ENCODE peak calls at places on chromosomes 13 and 19, in five cellular contexts. E is substantia nigra, J is adrenal gland, M is astrocyte, T is aorta. Y is an unnamed sample.

GRCh38 chr19:43438291-43439162 is 23.8 kb downstream of the TEX101 start:
- DNase-seq in E (no peak), J (peak; percentile 10), M (peak; percentile 50), T (peak; percentile 44), Y (peak; percentile 74)

GRCh38 chr13:106477303-106477702 is 58.2 kb downstream of the EFNB2 start:
- DNase-seq in E (no peak), J (no peak), M (no peak), T (no peak), Y (no peak)

GRCh38 chr13:25848822-25849740 is 202.7 kb downstream of the SHISA2 start:
- DNase-seq in E (no peak), J (no peak), M (peak; percentile 66), T (no peak), Y (no peak)

GRCh38 chr19:6109947-6110346 is 353 bp downstream of the RFX2 start:
- DNase-seq in E (no peak), J (no peak), M (no peak), T (no peak), Y (no peak)

GRCh38 chr13:73943137-73943964 is 190.9 kb downstream of the KLF12 start:
- DNase-seq in E (no peak), J (no peak), M (no peak), T (no peak), Y (no peak)

GRCh38 chr19:11578342-11579142 is 1.1 kb upstream of the ACP5 start:
- DNase-seq in E (no peak), J (peak; percentile 47), M (no peak), T (peak; percentile 86), Y (peak; percentile 46)

GRCh38 chr13:33626407-33626806 is 191.5 kb upstream of the RFC3 start:
- DNase-seq in E (no peak), J (no peak), M (no peak), T (no peak), Y (no peak)

GRCh38 chr13:76638882-76639281 is 247.3 kb downstream of the KCTD12 start:
- DNase-seq in E (no peak), J (no peak), M (no peak), T (no peak), Y (no peak)

DNA sequence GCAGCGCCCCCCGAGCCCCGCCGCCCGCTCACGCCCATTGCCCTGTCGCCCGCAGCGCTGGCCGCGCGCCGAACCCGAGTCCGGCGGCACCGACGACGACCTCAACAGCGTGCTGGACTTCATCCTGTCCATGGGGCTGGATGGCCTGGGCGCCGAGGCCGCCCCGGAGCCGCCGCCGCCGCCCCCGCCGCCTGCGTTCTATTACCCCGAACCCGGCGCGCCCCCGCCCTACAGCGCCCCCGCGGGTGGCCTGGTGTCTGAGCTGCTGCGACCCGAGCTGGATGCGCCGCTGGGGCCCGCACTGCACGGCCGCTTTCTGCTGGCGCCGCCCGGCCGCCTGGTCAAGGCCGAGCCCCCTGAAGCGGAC is 518 bp downstream of the KLF2 start:
- DNase-seq in E (no peak), J (peak; percentile 48), M (no peak), T (no peak), Y (peak; percentile 67)
- H3K27ac ChIP-seq in E (peak overlapping the region; percentile 71), J (peak overlapping the region; percentile 93), M (peak overlapping the region; percentile 77), T (peak overlapping the region; percentile 99), Y (peak overlapping the region; percentile 94)

DNA sequence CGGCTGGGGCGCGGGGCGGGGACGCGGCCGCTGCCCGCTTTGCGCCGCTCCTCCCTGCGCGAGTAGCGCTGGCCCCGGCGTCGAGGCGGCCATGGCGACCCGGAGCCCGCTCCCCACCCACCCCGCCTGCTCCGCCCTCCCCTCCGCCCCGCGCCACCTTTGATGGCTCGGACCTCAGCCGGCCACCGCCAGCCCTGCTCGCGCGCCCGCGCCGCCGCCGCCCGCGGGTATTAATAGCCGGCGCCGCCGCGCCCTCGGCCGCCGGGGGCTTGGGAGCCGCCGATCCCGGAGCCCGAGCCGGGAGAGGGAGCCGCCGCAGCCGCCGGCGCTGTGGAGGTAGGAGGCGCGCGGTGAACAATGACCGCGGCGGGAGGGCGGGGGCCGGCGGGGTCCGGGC is 261 bp downstream of the FARP1 start:
- DNase-seq in E (no peak), J (no peak), M (no peak), T (peak; percentile 57), Y (peak; percentile 38)
- H3K27ac ChIP-seq in E (no peak overlapping the region), J (peak overlapping the region; percentile 16), M (peak overlapping the region; percentile 61), T (no peak overlapping the region), Y (peak overlapping the region; percentile 64)

GRCh38 chr13:99258210-99258860 is at the start of gene GPR18:
- DNase-seq in E (no peak), J (no peak), M (no peak), T (no peak), Y (no peak)

GRCh38 chr13:99263386-99263785 is 5.2 kb upstream of the GPR18 start:
- DNase-seq in E (no peak), J (no peak), M (no peak), T (no peak), Y (no peak)

GRCh38 chr13:99258946-99259345 is 767 bp upstream of the GPR18 start:
- DNase-seq in E (no peak), J (no peak), M (no peak), T (no peak), Y (no peak)

GRCh38 chr13:99260216-99260615 is 2.0 kb upstream of the GPR18 start:
- DNase-seq in E (no peak), J (no peak), M (peak; percentile 15), T (no peak), Y (no peak)

GRCh38 chr13:99261040-99261439 is 2.9 kb upstream of the GPR18 start:
- DNase-seq in E (no peak), J (no peak), M (no peak), T (no peak), Y (no peak)
- H3K27ac ChIP-seq in E (no peak overlapping the region), J (no peak overlapping the region), M (no peak overlapping the region), T (no peak overlapping the region), Y (no peak overlapping the region)

DNA sequence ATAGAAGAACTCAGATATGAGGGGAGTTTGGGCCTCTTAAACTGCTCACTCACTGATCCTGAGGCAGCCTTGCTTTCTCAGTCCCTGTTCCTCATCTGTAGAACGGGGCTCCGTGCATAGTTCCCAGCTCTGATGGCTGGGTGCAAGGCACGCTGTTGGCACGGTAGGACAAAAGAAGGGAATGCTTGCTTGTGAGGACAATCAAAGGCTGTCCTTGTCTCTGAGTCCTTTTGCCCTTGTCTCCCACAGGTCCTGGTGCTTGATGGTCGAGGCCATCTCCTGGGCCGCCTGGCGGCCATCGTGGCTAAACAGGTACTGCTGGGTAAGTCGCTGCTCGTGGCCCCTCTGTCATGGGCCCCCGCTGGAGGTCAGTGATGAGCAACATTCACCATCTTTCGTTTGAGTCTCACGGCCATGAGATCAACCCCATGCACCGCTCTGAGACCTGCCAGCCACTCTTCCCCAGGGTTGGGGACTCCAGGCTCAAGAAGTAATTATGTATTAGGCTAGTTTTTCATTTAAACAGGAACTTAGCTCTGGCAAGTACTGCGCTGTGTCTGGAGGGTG is 2.3 kb downstream of the RPL13A start:
- DNase-seq in E (no peak), J (peak; percentile 56), M (no peak), T (no peak), Y (no peak)
- H3K27ac ChIP-seq in E (no peak overlapping the region), J (peak overlapping the region; percentile 18), M (peak overlapping the region; percentile 81), T (no peak overlapping the region), Y (peak overlapping the region; percentile 90)

DNA sequence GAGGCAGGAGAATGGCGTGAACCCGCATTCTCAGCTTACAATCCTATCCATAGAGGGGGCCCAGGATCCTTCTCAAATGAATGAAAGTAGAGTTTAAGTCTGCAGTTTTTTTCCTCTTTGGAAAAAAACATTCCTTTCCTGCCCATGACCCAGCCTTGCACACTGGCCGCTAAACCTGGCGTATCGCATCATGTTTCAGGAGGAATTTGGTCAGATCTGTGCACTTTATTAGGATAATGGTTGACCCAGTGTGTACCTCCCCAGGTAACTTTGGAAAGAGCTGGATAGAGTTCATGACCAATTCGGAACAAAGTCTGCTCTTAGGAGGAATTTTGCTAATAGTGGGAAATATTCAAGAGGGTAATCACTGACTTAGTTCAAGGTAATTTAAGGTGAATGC is 46.1 kb downstream of the SIPA1L3 start:
- DNase-seq in E (no peak), J (no peak), M (peak; percentile 34), T (no peak), Y (no peak)
- H3K27ac ChIP-seq in E (no peak overlapping the region), J (no peak overlapping the region), M (peak overlapping the region; percentile 38), T (no peak overlapping the region), Y (no peak overlapping the region)

GRCh38 chr19:30174791-30175190 is 197.4 kb upstream of the ZNF536 start:
- DNase-seq in E (no peak), J (no peak), M (no peak), T (no peak), Y (no peak)

GRCh38 chr19:30180691-30181090 is 191.5 kb upstream of the ZNF536 start:
- DNase-seq in E (no peak), J (no peak), M (no peak), T (no peak), Y (no peak)

GRCh38 chr19:30175987-30176386 is 196.2 kb upstream of the ZNF536 start:
- DNase-seq in E (no peak), J (no peak), M (no peak), T (no peak), Y (no peak)

GRCh38 chr19:30174357-30174645 is 197.9 kb upstream of the ZNF536 start:
- DNase-seq in E (no peak), J (no peak), M (no peak), T (no peak), Y (no peak)

GRCh38 chr19:30178721-30179402 is 193.3 kb upstream of the ZNF536 start:
- DNase-seq in E (no peak), J (no peak), M (no peak), T (no peak), Y (no peak)
- H3K27ac ChIP-seq in E (no peak overlapping the region), J (no peak overlapping the region), M (no peak overlapping the region), T (no peak overlapping the region), Y (no peak overlapping the region)

GRCh38 chr13:51717786-51718398 is 86.1 kb downstream of the DHRS12 start:
- DNase-seq in E (no peak), J (no peak), M (no peak), T (no peak), Y (no peak)

GRCh38 chr13:51713807-51714206 is 90.2 kb downstream of the DHRS12 start:
- DNase-seq in E (no peak), J (no peak), M (no peak), T (no peak), Y (no peak)

GRCh38 chr13:51715613-51716012 is 88.3 kb downstream of the DHRS12 start:
- DNase-seq in E (no peak), J (no peak), M (no peak), T (no peak), Y (no peak)

GRCh38 chr13:51714663-51715168 is 89.2 kb downstream of the DHRS12 start:
- DNase-seq in E (no peak), J (no peak), M (peak; percentile 67), T (no peak), Y (no peak)
- H3K27ac ChIP-seq in E (no peak overlapping the region), J (no peak overlapping the region), M (peak overlapping the region; percentile 46), T (no peak overlapping the region), Y (no peak overlapping the region)